ENCODE peak calls at places on chromosomes 7 and 10, in eight cellular contexts. M, W, O, K, Z, Q, B and A are unnamed samples.

GRCh38 chr10:95229724-95230627 is 35.9 kb downstream of the ACSM6 start:
- DNase-seq in M (no peak), W (no peak), O (peak; percentile 98), K (no peak), Z (no peak), Q (no peak), B (peak; percentile 94), A (no peak)

GRCh38 chr10:60878224-60878623 is 65.8 kb downstream of the RHOBTB1 start:
- DNase-seq in M (no peak), W (no peak), O (no peak), K (no peak), Z (no peak), Q (no peak), B (no peak), A (no peak)

GRCh38 chr7:15554081-15554480 is 7.7 kb downstream of the AGMO start:
- DNase-seq in M (no peak), W (no peak), O (peak; percentile 20), K (no peak), Z (no peak), Q (no peak), B (no peak), A (no peak)

GRCh38 chr10:68601490-68602265 is 41.5 kb downstream of the TET1 start:
- DNase-seq in M (no peak), W (no peak), O (no peak), K (no peak), Z (no peak), Q (no peak), B (no peak), A (peak; percentile 4)

GRCh38 chr7:113424463-113424862 is 306.1 kb upstream of the SMIM30 start:
- DNase-seq in M (no peak), W (no peak), O (no peak), K (no peak), Z (no peak), Q (no peak), B (no peak), A (no peak)

GRCh38 chr10:72243822-72244437 is 27.9 kb upstream of the ASCC1 start:
- DNase-seq in M (no peak), W (no peak), O (peak; percentile 70), K (peak; percentile 83), Z (peak; percentile 56), Q (no peak), B (peak; percentile 95), A (no peak)

GRCh38 chr10:99708428-99709010 is 23.4 kb downstream of the COX15 start:
- DNase-seq in M (no peak), W (no peak), O (peak; percentile 22), K (peak; percentile 22), Z (no peak), Q (no peak), B (no peak), A (no peak)

GRCh38 chr10:5369362-5370158 is 4.8 kb downstream of the UCN3 start:
- DNase-seq in M (no peak), W (no peak), O (no peak), K (no peak), Z (no peak), Q (no peak), B (no peak), A (no peak)

GRCh38 chr10:50788951-50789904 is 49.5 kb downstream of the ASAH2B start:
- DNase-seq in M (no peak), W (no peak), O (peak; percentile 22), K (no peak), Z (no peak), Q (no peak), B (peak; percentile 47), A (no peak)

GRCh38 chr7:157006829-157007469 is 3.5 kb downstream of the MNX1 start:
- DNase-seq in M (no peak), W (no peak), O (no peak), K (no peak), Z (no peak), Q (no peak), B (no peak), A (no peak)
- H3K27me3 ChIP-seq in M (peaks cover 34% of the 10 kb centered on the region), W (peaks cover 98% of the 10 kb centered on the region), O (peaks cover 83% of the 10 kb centered on the region), K (peaks cover 63% of the 10 kb centered on the region), Z (peaks cover 38% of the 10 kb centered on the region), Q (no peaks in the 10 kb centered on the region), B (no peaks in the 10 kb centered on the region), A (no peaks in the 10 kb centered on the region)

DNA sequence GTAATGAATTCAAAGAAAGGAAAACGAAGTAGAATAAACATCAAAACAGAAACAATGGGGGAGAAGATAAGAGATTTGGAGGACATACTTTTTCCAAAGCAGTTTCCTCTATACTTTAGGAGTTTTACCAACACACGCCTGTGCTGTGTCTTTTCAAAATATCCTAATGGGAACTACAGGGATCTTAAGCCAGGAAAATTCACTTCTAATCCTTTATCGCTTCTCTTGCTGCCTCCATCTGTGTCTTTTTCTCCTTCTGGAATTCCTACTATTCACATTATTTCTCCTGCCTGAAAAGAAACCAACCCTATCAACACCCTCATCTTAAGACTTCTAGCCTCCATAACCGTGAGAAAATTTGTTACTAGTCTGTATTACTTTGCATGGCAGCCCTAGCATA is 6.8 kb downstream of the HNRNPF start:
- DNase-seq in M (no peak), W (no peak), O (no peak), K (no peak), Z (no peak), Q (no peak), B (no peak), A (no peak)
- H3K4me3 ChIP-seq in M (no peak overlapping the region), W (no peak overlapping the region), O (no peak overlapping the region), K (no peak overlapping the region), Z (no peak overlapping the region), Q (no peak overlapping the region), B (no peak overlapping the region), A (no peak overlapping the region)

GRCh38 chr10:124650263-124650662 is 93.9 kb downstream of the FAM53B start:
- DNase-seq in M (no peak), W (no peak), O (no peak), K (no peak), Z (no peak), Q (no peak), B (no peak), A (no peak)

GRCh38 chr10:124647421-124648130 is 96.6 kb downstream of the FAM53B start:
- DNase-seq in M (no peak), W (no peak), O (no peak), K (no peak), Z (peak; percentile 79), Q (no peak), B (no peak), A (peak; percentile 61)

GRCh38 chr10:124649209-124649608 is 95.0 kb downstream of the FAM53B start:
- DNase-seq in M (no peak), W (no peak), O (no peak), K (peak; percentile 62), Z (peak; percentile 50), Q (no peak), B (no peak), A (no peak)

GRCh38 chr10:124648131-124648475 is 96.1 kb downstream of the FAM53B start:
- DNase-seq in M (no peak), W (no peak), O (no peak), K (no peak), Z (no peak), Q (no peak), B (no peak), A (no peak)

GRCh38 chr10:124648738-124649137 is 95.4 kb downstream of the FAM53B start:
- DNase-seq in M (no peak), W (peak; percentile 83), O (peak; percentile 82), K (peak; percentile 64), Z (no peak), Q (no peak), B (no peak), A (no peak)
- TF ChIP-seq CTCF in M (no peak), W (no peak), O (no peak), K (no peak), Z (no peak), Q (no peak), B (no peak), A (no peak)

DNA sequence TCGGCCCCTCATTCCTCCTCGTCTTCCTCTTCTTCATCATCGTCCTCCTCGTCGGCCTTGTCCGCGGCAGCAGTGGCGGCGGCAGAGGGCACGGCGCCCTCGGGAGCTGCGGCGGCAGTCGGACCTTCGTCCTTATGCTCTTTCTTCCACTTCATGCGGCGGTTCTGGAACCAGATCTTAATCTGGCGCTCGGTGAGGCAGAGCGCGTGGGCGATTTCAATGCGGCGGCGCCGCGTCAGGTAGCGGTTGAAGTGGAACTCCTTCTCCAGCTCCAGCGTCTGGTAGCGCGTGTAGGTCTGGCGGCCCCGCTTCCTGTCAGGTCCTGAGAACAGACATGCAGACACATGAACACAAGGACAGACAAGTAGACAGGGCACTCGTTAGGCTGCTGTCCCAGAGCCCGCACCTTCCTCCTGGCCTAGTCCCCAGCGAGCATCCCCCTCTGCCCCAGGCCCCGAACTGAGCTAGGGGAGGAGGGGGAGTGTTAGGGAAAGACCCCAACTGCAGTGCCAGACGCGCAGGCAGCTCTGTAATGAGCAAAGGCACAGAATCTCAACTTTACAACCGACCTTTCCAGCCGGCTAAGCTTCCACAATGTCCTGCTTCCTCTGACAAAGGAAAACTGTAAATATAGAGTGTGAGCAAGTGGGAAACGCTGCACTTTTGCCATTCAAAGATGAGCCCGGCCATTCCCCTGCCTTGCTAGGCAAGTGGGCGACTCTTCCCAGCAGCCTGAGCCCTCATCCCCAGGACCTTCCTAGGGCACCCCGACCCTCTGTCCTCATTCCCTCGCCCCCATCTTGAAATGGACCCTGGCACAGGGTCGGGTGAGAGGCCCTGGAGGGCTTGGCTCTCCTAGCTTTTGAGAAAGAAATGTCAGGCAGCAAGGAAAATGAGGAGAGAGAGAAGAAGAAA is 1.3 kb downstream of the HOXA7 start:
- DNase-seq in M (no peak), W (peak; percentile 21), O (no peak), K (peak; percentile 45), Z (no peak), Q (peak; percentile 5), B (no peak), A (no peak)
- H3K27me3 ChIP-seq in M (no peaks in the 10 kb centered on the region), W (peaks cover 100% of the 10 kb centered on the region), O (peaks cover 95% of the 10 kb centered on the region), K (no peaks in the 10 kb centered on the region), Z (no peaks in the 10 kb centered on the region), Q (peaks cover 81% of the 10 kb centered on the region), B (no peaks in the 10 kb centered on the region), A (peaks cover 2% of the 10 kb centered on the region)

GRCh38 chr10:666237-667012 is 23.0 kb downstream of the DIP2C start:
- DNase-seq in M (no peak), W (no peak), O (no peak), K (no peak), Z (no peak), Q (no peak), B (no peak), A (no peak)
- H3K4me3 ChIP-seq in M (peak overlapping the region; percentile 73), W (no peak overlapping the region), O (no peak overlapping the region), K (peak overlapping the region; percentile 23), Z (no peak overlapping the region), Q (no peak overlapping the region), B (no peak overlapping the region), A (no peak overlapping the region)